ENCODE peak calls at places on chromosomes 13 and 19, in eight cellular contexts. N, U, C, J, L, X, W and F are unnamed samples. For H3K4me1, the result is how much of the 10 kb centered on the place peaks cover.

GRCh38 chr19:55210120-55210493 is 806 bp upstream of the PTPRH start:
- DNase-seq in L (no peak), W (no peak), U (no peak), X (no peak), N (no peak), C (no peak), J (no peak), F (no peak)

GRCh38 chr19:53086949-53087348 is 16.3 kb downstream of the ZNF160 start:
- DNase-seq in C (no peak), N (no peak), W (peak), J (no peak), X (no peak), L (no peak), U (no peak), F (no peak)

GRCh38 chr19:2494084-2494446 is 18.1 kb downstream of the GADD45B start:
- DNase-seq in W (no peak), J (no peak), N (no peak), X (no peak), U (no peak), C (no peak), L (no peak), F (no peak)

GRCh38 chr13:34401741-34402140 is 540.3 kb upstream of the NBEA start:
- DNase-seq in W (no peak), J (no peak), X (no peak), C (no peak), L (no peak), N (no peak), U (no peak), F (no peak)

GRCh38 chr13:100594731-100595130 is 6.1 kb upstream of the GGACT start:
- DNase-seq in N (no peak), J (peak), L (no peak), C (peak), X (peak), W (no peak), U (no peak), F (no peak)

GRCh38 chr13:27915301-27916207 is 4.2 kb upstream of the PDX1 start:
- DNase-seq in J (no peak), X (no peak), C (no peak), W (no peak), U (no peak), L (no peak), N (no peak), F (no peak)

GRCh38 chr19:34662919-34663318 is 14.0 kb downstream of the SCGB2B2 start:
- DNase-seq in U (peak), N (no peak), L (no peak), W (no peak), X (peak), J (no peak), C (peak), F (no peak)

GRCh38 chr13:30985637-30986205 is 53.3 kb downstream of the TEX26 start:
- DNase-seq in N (no peak), W (no peak), X (no peak), U (no peak), J (no peak), L (no peak), C (no peak), F (no peak)

GRCh38 chr13:27638521-27638920 is 16.8 kb downstream of the POLR1D start:
- DNase-seq in W (no peak), J (no peak), C (no peak), L (no peak), N (no peak), U (no peak), X (no peak), F (no peak)

GRCh38 chr13:19810996-19811881 is 28.5 kb upstream of the PSPC1 start:
- DNase-seq in L (no peak), C (no peak), W (no peak), N (no peak), J (no peak), U (no peak), X (no peak), F (no peak)

GRCh38 chr13:91946498-91947070 is 548.2 kb downstream of the GPC5 start:
- DNase-seq in N (no peak), C (no peak), W (no peak), J (no peak), L (no peak), U (no peak), X (no peak), F (no peak)

GRCh38 chr19:50705422-50706019 is 14.1 kb downstream of the SHANK1 start:
- DNase-seq in U (no peak), C (peak), W (no peak), L (no peak), N (no peak), X (peak), J (no peak), F (no peak)

GRCh38 chr13:41827507-41828213 is 133.2 kb downstream of the VWA8 start:
- DNase-seq in N (no peak), L (no peak), X (no peak), C (no peak), W (no peak), J (no peak), U (no peak), F (peak)

GRCh38 chr13:66855110-66855509 is 375.0 kb downstream of the PCDH9 start:
- DNase-seq in W (no peak), C (no peak), L (no peak), J (no peak), U (no peak), N (no peak), X (no peak), F (no peak)

GRCh38 chr13:29471551-29471950 is 123.9 kb downstream of the SLC7A1 start:
- DNase-seq in U (no peak), N (no peak), C (no peak), W (no peak), J (no peak), L (no peak), X (no peak), F (no peak)

GRCh38 chr13:29260684-29261083 is 334.8 kb downstream of the SLC7A1 start:
- DNase-seq in W (peak), U (no peak), C (no peak), X (no peak), N (no peak), J (no peak), L (no peak), F (no peak)

GRCh38 chr19:2549701-2550191 is 73.8 kb downstream of the GADD45B start:
- DNase-seq in C (no peak), W (peak), U (no peak), N (peak), X (no peak), L (no peak), J (peak), F (no peak)

GRCh38 chr19:14322889-14323463 is 58.3 kb upstream of the ADGRE5 start:
- DNase-seq in U (no peak), N (no peak), C (no peak), X (no peak), W (no peak), J (no peak), L (no peak), F (no peak)

GRCh38 chr19:6226444-6227155 is 53.2 kb downstream of the MLLT1 start:
- DNase-seq in N (no peak), X (no peak), L (no peak), J (no peak), C (no peak), W (no peak), U (no peak), F (no peak)

GRCh38 chr19:6227156-6227940 is 52.4 kb downstream of the MLLT1 start:
- DNase-seq in J (no peak), C (no peak), W (no peak), X (no peak), L (no peak), N (no peak), U (no peak), F (no peak)

GRCh38 chr19:6224308-6224675 is 55.5 kb downstream of the MLLT1 start:
- DNase-seq in C (no peak), W (no peak), L (no peak), X (no peak), J (no peak), N (no peak), U (no peak), F (no peak)

GRCh38 chr19:6225232-6225635 is 54.5 kb downstream of the MLLT1 start:
- DNase-seq in X (no peak), U (no peak), W (no peak), L (no peak), N (no peak), J (no peak), C (no peak), F (no peak)

DNA sequence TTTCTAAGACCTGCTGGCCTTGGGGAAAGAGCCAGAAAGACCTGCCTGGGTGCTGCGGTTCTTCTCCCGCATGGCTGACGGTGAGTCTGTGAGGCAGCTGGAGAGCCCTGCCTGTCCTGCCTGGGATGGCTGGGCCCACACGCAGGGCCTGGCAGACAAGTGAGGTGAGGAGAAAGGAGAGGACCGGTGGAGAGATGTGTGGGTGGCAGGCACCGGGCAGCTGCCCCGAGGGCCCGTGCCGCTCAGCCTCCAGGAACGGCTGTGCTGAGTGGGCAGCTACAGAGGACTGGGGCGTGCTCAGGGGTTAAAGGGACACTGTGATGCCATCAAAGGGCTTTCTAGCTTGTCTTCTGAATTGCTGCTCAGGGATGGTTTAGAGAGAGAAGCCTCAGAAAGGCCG is 53.8 kb downstream of the MLLT1 start:
- DNase-seq in C (no peak), U (no peak), L (no peak), W (no peak), J (no peak), X (no peak), N (no peak), F (no peak)
- H3K4me1 ChIP-seq in C (under half), U (under half), L (under half), W (under half), J (under half), X (under half), N (half or more), F (under half)

GRCh38 chr13:51784097-51784496 is 19.9 kb downstream of the DHRS12 start:
- DNase-seq in J (no peak), X (no peak), C (no peak), U (no peak), W (no peak), N (no peak), L (no peak), F (no peak)

GRCh38 chr13:51783432-51784094 is 20.4 kb downstream of the DHRS12 start:
- DNase-seq in W (no peak), J (no peak), L (no peak), U (no peak), C (no peak), N (no peak), X (no peak), F (no peak)

GRCh38 chr13:51786425-51787010 is 17.4 kb downstream of the DHRS12 start:
- DNase-seq in J (no peak), X (no peak), N (no peak), C (no peak), W (no peak), L (no peak), U (no peak), F (no peak)

GRCh38 chr13:51782026-51782710 is 21.8 kb downstream of the DHRS12 start:
- DNase-seq in U (no peak), X (no peak), J (no peak), C (no peak), L (no peak), N (no peak), W (peak), F (no peak)

DNA sequence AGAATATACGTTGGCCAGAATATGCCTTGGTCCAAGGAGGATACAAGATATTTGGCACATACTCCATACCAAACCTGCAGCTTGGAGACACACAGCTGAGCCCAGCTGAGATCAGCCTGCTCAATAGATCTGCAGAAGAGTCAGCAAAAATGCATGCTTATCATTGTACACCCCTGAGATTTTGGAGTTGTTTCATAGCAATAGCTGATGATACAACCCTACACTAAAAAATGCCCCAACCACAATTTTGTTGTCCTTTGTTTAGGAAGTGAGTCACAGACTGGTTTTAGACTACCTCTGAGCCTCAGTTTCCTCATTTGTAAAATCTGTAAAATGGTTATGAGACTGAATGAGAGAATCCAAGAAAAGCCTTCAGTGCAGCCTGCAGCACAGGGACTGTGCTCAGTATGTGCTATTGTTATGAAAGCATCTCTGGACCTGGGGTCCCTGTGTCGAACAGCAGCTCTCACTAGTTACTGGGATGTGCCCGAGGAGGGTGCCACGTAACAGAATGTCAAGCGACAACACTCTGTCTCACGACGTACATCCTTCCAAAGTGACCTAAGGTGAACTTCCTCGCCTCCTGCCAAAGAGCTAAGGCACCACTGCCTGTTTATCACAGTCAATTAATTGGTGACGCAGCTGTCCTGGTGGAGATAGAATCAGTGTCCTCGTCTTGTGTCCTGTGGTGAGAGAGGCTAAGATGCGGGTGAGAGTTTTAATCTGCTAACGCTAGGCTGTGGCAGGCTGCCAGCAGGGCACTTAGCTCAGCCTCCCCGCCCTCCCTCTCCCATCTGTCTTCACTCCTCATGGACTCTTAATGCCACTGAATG is 18.2 kb downstream of the DHRS12 start:
- DNase-seq in X (no peak), L (no peak), J (peak), U (no peak), N (no peak), C (peak), W (no peak), F (no peak)
- H3K27ac ChIP-seq in X (no peak), L (peak), J (no peak), U (no peak), N (peak), C (peak), W (no peak), F (no peak)

GRCh38 chr19:13037718-13038117 is 42.4 kb downstream of the NFIX start:
- DNase-seq in N (no peak), L (no peak), C (no peak), X (no peak), W (no peak), J (no peak), U (no peak), F (no peak)

GRCh38 chr19:13034636-13035035 is 39.4 kb downstream of the NFIX start:
- DNase-seq in C (no peak), N (no peak), L (no peak), X (no peak), W (no peak), U (no peak), J (no peak), F (no peak)

GRCh38 chr19:13035820-13036365 is 40.6 kb downstream of the NFIX start:
- DNase-seq in C (no peak), U (no peak), W (no peak), N (no peak), X (no peak), L (no peak), J (no peak), F (no peak)

GRCh38 chr19:13037161-13037560 is 41.9 kb downstream of the NFIX start:
- DNase-seq in X (no peak), C (peak), N (no peak), U (no peak), J (no peak), L (no peak), W (no peak), F (no peak)

DNA sequence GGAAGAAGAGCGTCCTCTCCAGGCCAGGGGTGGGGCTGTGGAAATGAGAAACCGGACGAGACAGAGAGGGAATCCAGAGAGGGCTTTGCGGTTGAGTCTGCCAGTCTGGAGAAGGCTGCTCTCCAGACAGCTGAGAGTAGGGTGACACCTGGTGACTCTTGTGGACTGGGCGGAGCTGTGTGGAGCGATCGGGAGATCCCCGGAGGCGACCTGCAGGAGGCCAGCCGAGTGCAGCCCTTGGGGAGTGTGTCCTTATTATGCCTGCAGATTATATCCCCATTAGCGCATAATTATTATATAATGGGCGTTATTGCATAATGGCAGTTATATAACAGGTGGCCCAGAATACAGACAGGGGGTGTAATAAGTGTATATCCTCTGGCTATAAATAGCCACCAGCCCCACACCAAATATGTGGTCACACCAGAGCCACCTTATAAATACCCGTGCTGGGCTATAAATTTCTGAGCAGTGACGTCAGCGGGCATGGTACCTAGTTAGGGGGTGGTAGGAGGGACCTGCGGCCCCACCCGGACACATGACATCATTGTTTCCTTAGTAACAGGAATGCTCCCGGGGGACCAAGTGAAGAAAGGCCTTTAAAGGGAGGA is 41.2 kb downstream of the NFIX start:
- DNase-seq in W (peak), L (no peak), N (no peak), X (no peak), U (no peak), C (peak), J (peak), F (no peak)
- H3K4me1 ChIP-seq in W (under half), L (half or more), N (half or more), X (under half), U (under half), C (under half), J (under half), F (half or more)

GRCh38 chr19:7799640-7800355 is 30.2 kb upstream of the EVI5L start:
- DNase-seq in C (peak), W (peak), U (peak), J (peak), L (peak), N (peak), X (peak), F (peak)

GRCh38 chr19:7793493-7793892 is 30.4 kb downstream of the CLEC4M start:
- DNase-seq in U (no peak), J (no peak), L (no peak), C (no peak), W (no peak), X (no peak), N (no peak), F (no peak)

GRCh38 chr19:7792286-7792685 is 29.2 kb downstream of the CLEC4M start:
- DNase-seq in X (no peak), C (no peak), L (no peak), U (no peak), J (no peak), N (no peak), W (no peak), F (no peak)

GRCh38 chr19:7790416-7790815 is 27.4 kb downstream of the CLEC4M start:
- DNase-seq in C (no peak), J (no peak), L (no peak), X (no peak), W (no peak), U (no peak), N (no peak), F (no peak)

GRCh38 chr19:7795555-7796161 is 32.6 kb downstream of the CLEC4M start:
- DNase-seq in J (no peak), C (no peak), N (no peak), W (no peak), X (no peak), L (no peak), U (no peak), F (no peak)
- H3K27ac ChIP-seq in J (no peak), C (no peak), N (no peak), W (no peak), X (no peak), L (no peak), U (no peak), F (no peak)

GRCh38 chr13:51628059-51628852 is 44.0 kb downstream of the WDFY2 start:
- DNase-seq in U (no peak), N (no peak), C (no peak), X (no peak), L (no peak), W (no peak), J (no peak), F (no peak)

GRCh38 chr13:51629711-51630575 is 45.7 kb downstream of the WDFY2 start:
- DNase-seq in U (no peak), J (no peak), W (no peak), L (no peak), C (no peak), X (no peak), N (no peak), F (no peak)

GRCh38 chr13:51635137-51635878 is 51.0 kb downstream of the WDFY2 start:
- DNase-seq in X (no peak), U (no peak), C (peak), W (no peak), L (no peak), J (no peak), N (no peak), F (no peak)

GRCh38 chr13:51636349-51636890 is 52.2 kb downstream of the WDFY2 start:
- DNase-seq in L (peak), N (no peak), U (no peak), X (no peak), C (peak), W (no peak), J (no peak), F (no peak)

GRCh38 chr13:51632643-51633357 is 48.5 kb downstream of the WDFY2 start:
- DNase-seq in N (no peak), X (peak), U (no peak), W (no peak), J (no peak), C (peak), L (peak), F (no peak)
- H3K4me1 ChIP-seq in N (half or more), X (under half), U (under half), W (under half), J (under half), C (under half), L (under half), F (under half)